ENCODE peak calls at places on chromosomes 7 and 10, in eight cellular contexts. One of them, this sample, is unnamed.

GRCh38 chr10:21705142-21705827 is 171.3 kb downstream of the MLLT10 start:
- ATAC-seq in mucosa of descending colon: peak; percentile 16
- ATAC-seq in gastroesophageal sphincter: no peak
- ATAC-seq in left colon: no peak
- ATAC-seq in SK-N-SH treated with all-trans-retinoic acid at 6 μM for 48 hours: no peak
- ATAC-seq in foreskin keratinocyte: no peak
- ATAC-seq in activated T-cell treated with anti-CD3 and anti-CD28 coated beads, Interleukin-2, amount 50 U/mL, for 72 hours: no peak
- ATAC-seq in Right ventricle myocardium inferior: peak; percentile 26
- ATAC-seq in this sample: no peak

GRCh38 chr7:36787933-36788378 is 63.7 kb upstream of the AOAH start:
- ATAC-seq in Right ventricle myocardium inferior: no peak
- ATAC-seq in activated T-cell treated with anti-CD3 and anti-CD28 coated beads, Interleukin-2, amount 50 U/mL, for 72 hours: peak; percentile 69
- ATAC-seq in SK-N-SH treated with all-trans-retinoic acid at 6 μM for 48 hours: no peak
- ATAC-seq in mucosa of descending colon: peak; percentile 57
- ATAC-seq in gastroesophageal sphincter: no peak
- ATAC-seq in left colon: no peak
- ATAC-seq in foreskin keratinocyte: no peak
- ATAC-seq in this sample: no peak

GRCh38 chr7:13032524-13032923 is 345.1 kb downstream of the ARL4A start:
- ATAC-seq in SK-N-SH treated with all-trans-retinoic acid at 6 μM for 48 hours: no peak
- ATAC-seq in left colon: peak; percentile 59
- ATAC-seq in activated T-cell treated with anti-CD3 and anti-CD28 coated beads, Interleukin-2, amount 50 U/mL, for 72 hours: no peak
- ATAC-seq in Right ventricle myocardium inferior: no peak
- ATAC-seq in foreskin keratinocyte: no peak
- ATAC-seq in mucosa of descending colon: peak; percentile 43
- ATAC-seq in gastroesophageal sphincter: no peak
- ATAC-seq in this sample: no peak

GRCh38 chr10:30042820-30043219 is 16.6 kb downstream of the JCAD start:
- ATAC-seq in gastroesophageal sphincter: no peak
- ATAC-seq in mucosa of descending colon: no peak
- ATAC-seq in SK-N-SH treated with all-trans-retinoic acid at 6 μM for 48 hours: no peak
- ATAC-seq in activated T-cell treated with anti-CD3 and anti-CD28 coated beads, Interleukin-2, amount 50 U/mL, for 72 hours: no peak
- ATAC-seq in foreskin keratinocyte: no peak
- ATAC-seq in left colon: no peak
- ATAC-seq in Right ventricle myocardium inferior: no peak
- ATAC-seq in this sample: no peak

GRCh38 chr10:677750-678661 is 11.5 kb downstream of the DIP2C start:
- ATAC-seq in gastroesophageal sphincter: peak; percentile 51
- ATAC-seq in SK-N-SH treated with all-trans-retinoic acid at 6 μM for 48 hours: no peak
- ATAC-seq in left colon: no peak
- ATAC-seq in activated T-cell treated with anti-CD3 and anti-CD28 coated beads, Interleukin-2, amount 50 U/mL, for 72 hours: no peak
- ATAC-seq in Right ventricle myocardium inferior: no peak
- ATAC-seq in foreskin keratinocyte: no peak
- ATAC-seq in mucosa of descending colon: no peak
- ATAC-seq in this sample: no peak

GRCh38 chr7:106284516-106285050 is at the start of gene NAMPT:
- ATAC-seq in left colon: peak; percentile 23
- ATAC-seq in foreskin keratinocyte: peak; percentile 35
- ATAC-seq in activated T-cell treated with anti-CD3 and anti-CD28 coated beads, Interleukin-2, amount 50 U/mL, for 72 hours: peak; percentile 31
- ATAC-seq in SK-N-SH treated with all-trans-retinoic acid at 6 μM for 48 hours: peak; percentile 10
- ATAC-seq in Right ventricle myocardium inferior: peak; percentile 7
- ATAC-seq in mucosa of descending colon: peak; percentile 31
- ATAC-seq in gastroesophageal sphincter: peak; percentile 38
- ATAC-seq in this sample: peak; percentile 27

GRCh38 chr10:92832121-92832520 is 16.2 kb upstream of the EXOC6 start:
- ATAC-seq in foreskin keratinocyte: no peak
- ATAC-seq in SK-N-SH treated with all-trans-retinoic acid at 6 μM for 48 hours: no peak
- ATAC-seq in activated T-cell treated with anti-CD3 and anti-CD28 coated beads, Interleukin-2, amount 50 U/mL, for 72 hours: no peak
- ATAC-seq in left colon: no peak
- ATAC-seq in gastroesophageal sphincter: no peak
- ATAC-seq in Right ventricle myocardium inferior: no peak
- ATAC-seq in mucosa of descending colon: no peak
- ATAC-seq in this sample: no peak

GRCh38 chr7:51351661-51352060 is 35.1 kb upstream of the COBL start:
- ATAC-seq in foreskin keratinocyte: no peak
- ATAC-seq in left colon: no peak
- ATAC-seq in SK-N-SH treated with all-trans-retinoic acid at 6 μM for 48 hours: no peak
- ATAC-seq in activated T-cell treated with anti-CD3 and anti-CD28 coated beads, Interleukin-2, amount 50 U/mL, for 72 hours: no peak
- ATAC-seq in mucosa of descending colon: no peak
- ATAC-seq in gastroesophageal sphincter: no peak
- ATAC-seq in Right ventricle myocardium inferior: no peak
- ATAC-seq in this sample: no peak

GRCh38 chr7:76201732-76202665 is at the start of gene SRRM3:
- ATAC-seq in mucosa of descending colon: peak; percentile 99
- ATAC-seq in activated T-cell treated with anti-CD3 and anti-CD28 coated beads, Interleukin-2, amount 50 U/mL, for 72 hours: peak; percentile 91
- ATAC-seq in gastroesophageal sphincter: peak; percentile 88
- ATAC-seq in Right ventricle myocardium inferior: peak; percentile 88
- ATAC-seq in SK-N-SH treated with all-trans-retinoic acid at 6 μM for 48 hours: peak; percentile 92
- ATAC-seq in foreskin keratinocyte: peak; percentile 68
- ATAC-seq in left colon: peak; percentile 95
- ATAC-seq in this sample: peak; percentile 90

GRCh38 chr7:55641811-55642210 is 69.5 kb upstream of the VOPP1 start:
- ATAC-seq in foreskin keratinocyte: peak; percentile 43
- ATAC-seq in mucosa of descending colon: no peak
- ATAC-seq in left colon: no peak
- ATAC-seq in Right ventricle myocardium inferior: no peak
- ATAC-seq in activated T-cell treated with anti-CD3 and anti-CD28 coated beads, Interleukin-2, amount 50 U/mL, for 72 hours: peak; percentile 86
- ATAC-seq in gastroesophageal sphincter: no peak
- ATAC-seq in SK-N-SH treated with all-trans-retinoic acid at 6 μM for 48 hours: no peak
- ATAC-seq in this sample: no peak

GRCh38 chr7:143434660-143435059 is 8.6 kb upstream of the TAS2R60 start:
- ATAC-seq in activated T-cell treated with anti-CD3 and anti-CD28 coated beads, Interleukin-2, amount 50 U/mL, for 72 hours: no peak
- ATAC-seq in SK-N-SH treated with all-trans-retinoic acid at 6 μM for 48 hours: no peak
- ATAC-seq in gastroesophageal sphincter: peak; percentile 43
- ATAC-seq in mucosa of descending colon: peak; percentile 7
- ATAC-seq in left colon: peak; percentile 65
- ATAC-seq in foreskin keratinocyte: peak; percentile 78
- ATAC-seq in Right ventricle myocardium inferior: peak; percentile 42
- ATAC-seq in this sample: peak; percentile 96

GRCh38 chr7:42106562-42106961 is 130.4 kb downstream of the GLI3 start:
- ATAC-seq in activated T-cell treated with anti-CD3 and anti-CD28 coated beads, Interleukin-2, amount 50 U/mL, for 72 hours: no peak
- ATAC-seq in mucosa of descending colon: no peak
- ATAC-seq in gastroesophageal sphincter: peak; percentile 38
- ATAC-seq in left colon: no peak
- ATAC-seq in SK-N-SH treated with all-trans-retinoic acid at 6 μM for 48 hours: no peak
- ATAC-seq in foreskin keratinocyte: no peak
- ATAC-seq in Right ventricle myocardium inferior: no peak
- ATAC-seq in this sample: no peak

GRCh38 chr10:19929466-19930140 is 113.4 kb downstream of the PLXDC2 start:
- ATAC-seq in mucosa of descending colon: peak; percentile 51
- ATAC-seq in Right ventricle myocardium inferior: no peak
- ATAC-seq in gastroesophageal sphincter: peak; percentile 73
- ATAC-seq in foreskin keratinocyte: peak; percentile 68
- ATAC-seq in SK-N-SH treated with all-trans-retinoic acid at 6 μM for 48 hours: peak; percentile 86
- ATAC-seq in activated T-cell treated with anti-CD3 and anti-CD28 coated beads, Interleukin-2, amount 50 U/mL, for 72 hours: no peak
- ATAC-seq in left colon: peak; percentile 58
- ATAC-seq in this sample: peak; percentile 45

GRCh38 chr7:17183630-17184328 is 114.7 kb upstream of the AHR start:
- ATAC-seq in Right ventricle myocardium inferior: peak; percentile 44
- ATAC-seq in left colon: no peak
- ATAC-seq in SK-N-SH treated with all-trans-retinoic acid at 6 μM for 48 hours: no peak
- ATAC-seq in gastroesophageal sphincter: no peak
- ATAC-seq in foreskin keratinocyte: no peak
- ATAC-seq in activated T-cell treated with anti-CD3 and anti-CD28 coated beads, Interleukin-2, amount 50 U/mL, for 72 hours: no peak
- ATAC-seq in mucosa of descending colon: no peak
- ATAC-seq in this sample: no peak

GRCh38 chr7:226281-226882 is 34.0 kb downstream of the FAM20C start:
- ATAC-seq in activated T-cell treated with anti-CD3 and anti-CD28 coated beads, Interleukin-2, amount 50 U/mL, for 72 hours: no peak
- ATAC-seq in SK-N-SH treated with all-trans-retinoic acid at 6 μM for 48 hours: no peak
- ATAC-seq in Right ventricle myocardium inferior: no peak
- ATAC-seq in left colon: no peak
- ATAC-seq in gastroesophageal sphincter: no peak
- ATAC-seq in mucosa of descending colon: peak; percentile 25
- ATAC-seq in foreskin keratinocyte: peak; percentile 64
- ATAC-seq in this sample: peak; percentile 69

GRCh38 chr10:73379064-73379748 is 20.5 kb upstream of the CFAP70 start:
- ATAC-seq in mucosa of descending colon: no peak
- ATAC-seq in SK-N-SH treated with all-trans-retinoic acid at 6 μM for 48 hours: no peak
- ATAC-seq in Right ventricle myocardium inferior: no peak
- ATAC-seq in foreskin keratinocyte: no peak
- ATAC-seq in activated T-cell treated with anti-CD3 and anti-CD28 coated beads, Interleukin-2, amount 50 U/mL, for 72 hours: peak; percentile 29
- ATAC-seq in left colon: no peak
- ATAC-seq in gastroesophageal sphincter: no peak
- ATAC-seq in this sample: no peak

GRCh38 chr7:7977774-7978173 is 9.2 kb downstream of the GLCCI1 start:
- ATAC-seq in gastroesophageal sphincter: no peak
- ATAC-seq in mucosa of descending colon: no peak
- ATAC-seq in foreskin keratinocyte: no peak
- ATAC-seq in Right ventricle myocardium inferior: no peak
- ATAC-seq in SK-N-SH treated with all-trans-retinoic acid at 6 μM for 48 hours: no peak
- ATAC-seq in activated T-cell treated with anti-CD3 and anti-CD28 coated beads, Interleukin-2, amount 50 U/mL, for 72 hours: no peak
- ATAC-seq in left colon: no peak
- ATAC-seq in this sample: no peak

GRCh38 chr10:64658528-64658927 is 1137.3 kb downstream of the REEP3 start:
- ATAC-seq in activated T-cell treated with anti-CD3 and anti-CD28 coated beads, Interleukin-2, amount 50 U/mL, for 72 hours: no peak
- ATAC-seq in SK-N-SH treated with all-trans-retinoic acid at 6 μM for 48 hours: no peak
- ATAC-seq in gastroesophageal sphincter: no peak
- ATAC-seq in left colon: no peak
- ATAC-seq in mucosa of descending colon: no peak
- ATAC-seq in Right ventricle myocardium inferior: no peak
- ATAC-seq in foreskin keratinocyte: no peak
- ATAC-seq in this sample: no peak

GRCh38 chr10:77195101-77195500 is 442.5 kb downstream of the KCNMA1 start:
- ATAC-seq in mucosa of descending colon: no peak
- ATAC-seq in gastroesophageal sphincter: peak; percentile 94
- ATAC-seq in SK-N-SH treated with all-trans-retinoic acid at 6 μM for 48 hours: peak; percentile 96
- ATAC-seq in activated T-cell treated with anti-CD3 and anti-CD28 coated beads, Interleukin-2, amount 50 U/mL, for 72 hours: no peak
- ATAC-seq in foreskin keratinocyte: peak; percentile 95
- ATAC-seq in Right ventricle myocardium inferior: no peak
- ATAC-seq in left colon: peak; percentile 17
- ATAC-seq in this sample: no peak

GRCh38 chr10:126223512-126224067 is 164.7 kb downstream of the ADAM12 start:
- ATAC-seq in SK-N-SH treated with all-trans-retinoic acid at 6 μM for 48 hours: peak; percentile 16
- ATAC-seq in left colon: no peak
- ATAC-seq in foreskin keratinocyte: peak; percentile 53
- ATAC-seq in Right ventricle myocardium inferior: no peak
- ATAC-seq in activated T-cell treated with anti-CD3 and anti-CD28 coated beads, Interleukin-2, amount 50 U/mL, for 72 hours: no peak
- ATAC-seq in gastroesophageal sphincter: no peak
- ATAC-seq in mucosa of descending colon: no peak
- ATAC-seq in this sample: no peak

This sample was measured in esophagus mucosa.